ENCODE peak calls at places on chromosome 6, in eight cellular contexts. F is GM23248, O is caudate nucleus, A is lower lobe of right lung, P is iPS DF 6.9, N is heart left ventricle, U is ovary, B is NCI-H345. I is an unnamed sample.

GRCh38 chr6:127345521-127345920 is 2.1 kb upstream of the ECHDC1 start:
- DNase-seq in F (no peak), O (no peak), A (no peak), P (no peak), N (no peak), U (no peak), B (no peak), I (no peak)

GRCh38 chr6:77880501-77880900 is 227.7 kb downstream of the MEI4 start:
- DNase-seq in F (peak; percentile 2), O (no peak), A (no peak), P (no peak), N (no peak), U (no peak), B (no peak), I (no peak)

GRCh38 chr6:22664968-22665367 is 95.6 kb downstream of the HDGFL1 start:
- DNase-seq in F (no peak), O (no peak), A (no peak), P (no peak), N (no peak), U (no peak), B (peak; percentile 69), I (no peak)

GRCh38 chr6:149985506-149985937 is 21.8 kb downstream of the ULBP1 start:
- DNase-seq in F (peak; percentile 31), O (no peak), A (no peak), P (no peak), N (no peak), U (no peak), B (no peak), I (no peak)

GRCh38 chr6:17877196-17877889 is 110.1 kb downstream of the KIF13A start:
- DNase-seq in F (no peak), O (no peak), A (no peak), P (no peak), N (no peak), U (no peak), B (no peak), I (peak; percentile 66)

GRCh38 chr6:78243519-78243918 is 590.7 kb downstream of the MEI4 start:
- DNase-seq in F (peak; percentile 13), O (no peak), A (no peak), P (no peak), N (no peak), U (no peak), B (no peak), I (peak; percentile 4)

GRCh38 chr6:114049367-114049966 is 78.5 kb upstream of the HDAC2 start:
- DNase-seq in F (peak; percentile 13), O (no peak), A (no peak), P (no peak), N (no peak), U (no peak), B (no peak), I (no peak)

GRCh38 chr6:164398647-164399046 is 910.8 kb downstream of the C6orf118 start:
- DNase-seq in F (no peak), O (no peak), A (no peak), P (no peak), N (no peak), U (no peak), B (no peak), I (no peak)

GRCh38 chr6:83265384-83265783 is 72.2 kb downstream of the RWDD2A start:
- DNase-seq in F (peak; percentile 45), O (no peak), A (no peak), P (no peak), N (no peak), U (no peak), B (no peak), I (no peak)

GRCh38 chr6:44960898-44961297 is 367.2 kb upstream of the RUNX2 start:
- DNase-seq in F (peak; percentile 22), O (no peak), A (no peak), P (no peak), N (no peak), U (no peak), B (no peak), I (no peak)

I was measured in RWPE1.